ENCODE peak calls at places on chromosomes 1 and 21, in seven cellular contexts. One of them, this sample, is unnamed.

GRCh38 chr1:84344286-84344685 is 42.8 kb downstream of the SAMD13 start:
- DNase-seq in left colon: no peak
- DNase-seq in kidney tubule cell: peak
- DNase-seq in mammary epithelial cell: no peak
- DNase-seq in SJSA1: no peak
- DNase-seq in ELR: peak
- DNase-seq in ovary: no peak
- DNase-seq in this sample: peak

GRCh38 chr1:230316864-230317745 is 109.0 kb downstream of the PGBD5 start:
- DNase-seq in left colon: no peak
- DNase-seq in ELR: no peak
- DNase-seq in ovary: no peak
- DNase-seq in kidney tubule cell: no peak
- DNase-seq in SJSA1: no peak
- DNase-seq in mammary epithelial cell: no peak
- DNase-seq in this sample: no peak

GRCh38 chr1:211829343-211830054 is 1.1 kb downstream of the LPGAT1 start:
- DNase-seq in left colon: peak
- DNase-seq in SJSA1: peak
- DNase-seq in ELR: peak
- DNase-seq in kidney tubule cell: peak
- DNase-seq in ovary: no peak
- DNase-seq in mammary epithelial cell: peak
- DNase-seq in this sample: peak

GRCh38 chr1:30801826-30802198 is 44.2 kb upstream of the LAPTM5 start:
- DNase-seq in SJSA1: peak
- DNase-seq in kidney tubule cell: peak
- DNase-seq in mammary epithelial cell: peak
- DNase-seq in ovary: peak
- DNase-seq in ELR: peak
- DNase-seq in left colon: peak
- DNase-seq in this sample: peak

GRCh38 chr1:28078680-28079626 is 9.5 kb downstream of the EYA3 start:
- DNase-seq in ovary: no peak
- DNase-seq in mammary epithelial cell: peak
- DNase-seq in SJSA1: peak
- DNase-seq in kidney tubule cell: peak
- DNase-seq in left colon: no peak
- DNase-seq in ELR: peak
- DNase-seq in this sample: peak

GRCh38 chr1:26036756-26037281 is 9.1 kb downstream of the SLC30A2 start:
- DNase-seq in ovary: no peak
- DNase-seq in kidney tubule cell: no peak
- DNase-seq in left colon: no peak
- DNase-seq in SJSA1: no peak
- DNase-seq in mammary epithelial cell: no peak
- DNase-seq in ELR: no peak
- DNase-seq in this sample: no peak

GRCh38 chr1:220876511-220877347 is 2.5 kb upstream of the HLX start:
- DNase-seq in ovary: no peak
- DNase-seq in SJSA1: no peak
- DNase-seq in mammary epithelial cell: no peak
- DNase-seq in ELR: no peak
- DNase-seq in left colon: no peak
- DNase-seq in kidney tubule cell: no peak
- DNase-seq in this sample: no peak

GRCh38 chr1:182080955-182081582 is 19.6 kb upstream of the ZNF648 start:
- DNase-seq in kidney tubule cell: peak
- DNase-seq in SJSA1: no peak
- DNase-seq in mammary epithelial cell: peak
- DNase-seq in left colon: no peak
- DNase-seq in ELR: peak
- DNase-seq in ovary: no peak
- DNase-seq in this sample: peak

GRCh38 chr1:147287133-147287865 is 44.8 kb downstream of the CHD1L start:
- DNase-seq in left colon: no peak
- DNase-seq in SJSA1: no peak
- DNase-seq in mammary epithelial cell: no peak
- DNase-seq in kidney tubule cell: no peak
- DNase-seq in ELR: no peak
- DNase-seq in ovary: no peak
- DNase-seq in this sample: no peak

GRCh38 chr1:3590951-3591865 is 20.1 kb downstream of the MEGF6 start:
- DNase-seq in left colon: no peak
- DNase-seq in kidney tubule cell: no peak
- DNase-seq in mammary epithelial cell: no peak
- DNase-seq in SJSA1: no peak
- DNase-seq in ovary: no peak
- DNase-seq in ELR: no peak
- DNase-seq in this sample: no peak

GRCh38 chr1:223455470-223455869 is 62.3 kb downstream of the CCDC185 start:
- DNase-seq in SJSA1: no peak
- DNase-seq in ovary: no peak
- DNase-seq in mammary epithelial cell: no peak
- DNase-seq in ELR: no peak
- DNase-seq in kidney tubule cell: no peak
- DNase-seq in left colon: no peak
- DNase-seq in this sample: no peak

GRCh38 chr21:26432410-26432809 is 140.7 kb downstream of the CYYR1 start:
- DNase-seq in SJSA1: no peak
- DNase-seq in ELR: no peak
- DNase-seq in left colon: no peak
- DNase-seq in kidney tubule cell: no peak
- DNase-seq in ovary: no peak
- DNase-seq in mammary epithelial cell: no peak
- DNase-seq in this sample: no peak

GRCh38 chr1:43945898-43946243 is 879 bp upstream of the IPO13 start:
- DNase-seq in ovary: no peak
- DNase-seq in mammary epithelial cell: no peak
- DNase-seq in SJSA1: no peak
- DNase-seq in left colon: no peak
- DNase-seq in ELR: no peak
- DNase-seq in kidney tubule cell: no peak
- DNase-seq in this sample: no peak

GRCh38 chr1:215104283-215104682 is 21.7 kb downstream of the KCNK2 start:
- DNase-seq in ovary: no peak
- DNase-seq in SJSA1: no peak
- DNase-seq in mammary epithelial cell: peak
- DNase-seq in left colon: no peak
- DNase-seq in ELR: peak
- DNase-seq in kidney tubule cell: no peak
- DNase-seq in this sample: peak

GRCh38 chr1:178870944-178871343 is at the start of gene ANGPTL1:
- DNase-seq in ovary: no peak
- DNase-seq in mammary epithelial cell: no peak
- DNase-seq in ELR: peak
- DNase-seq in kidney tubule cell: no peak
- DNase-seq in SJSA1: no peak
- DNase-seq in left colon: no peak
- DNase-seq in this sample: no peak

GRCh38 chr21:39882186-39882882 is 15.1 kb downstream of the PCP4 start:
- DNase-seq in SJSA1: no peak
- DNase-seq in kidney tubule cell: no peak
- DNase-seq in ovary: no peak
- DNase-seq in ELR: no peak
- DNase-seq in left colon: no peak
- DNase-seq in mammary epithelial cell: no peak
- DNase-seq in this sample: no peak

GRCh38 chr1:35264861-35265260 is 3.6 kb upstream of the ZMYM4 start:
- DNase-seq in left colon: no peak
- DNase-seq in SJSA1: no peak
- DNase-seq in ELR: peak
- DNase-seq in mammary epithelial cell: peak
- DNase-seq in ovary: peak
- DNase-seq in kidney tubule cell: peak
- DNase-seq in this sample: peak

GRCh38 chr1:87942165-87942564 is 613.5 kb downstream of the LMO4 start:
- DNase-seq in ovary: no peak
- DNase-seq in left colon: no peak
- DNase-seq in SJSA1: no peak
- DNase-seq in ELR: no peak
- DNase-seq in mammary epithelial cell: no peak
- DNase-seq in kidney tubule cell: peak
- DNase-seq in this sample: no peak

GRCh38 chr1:248862695-248863010 is 3.8 kb upstream of the ZNF692 start:
- DNase-seq in ELR: peak
- DNase-seq in kidney tubule cell: no peak
- DNase-seq in mammary epithelial cell: no peak
- DNase-seq in SJSA1: no peak
- DNase-seq in ovary: no peak
- DNase-seq in left colon: no peak
- DNase-seq in this sample: no peak

GRCh38 chr1:104791030-104791429 is 1041.3 kb downstream of the AMY1C start:
- DNase-seq in kidney tubule cell: no peak
- DNase-seq in ovary: no peak
- DNase-seq in mammary epithelial cell: no peak
- DNase-seq in left colon: no peak
- DNase-seq in SJSA1: no peak
- DNase-seq in ELR: no peak
- DNase-seq in this sample: no peak

GRCh38 chr21:44439211-44439600 is 16.1 kb upstream of the LRRC3 start:
- DNase-seq in left colon: no peak
- DNase-seq in mammary epithelial cell: no peak
- DNase-seq in kidney tubule cell: no peak
- DNase-seq in ELR: no peak
- DNase-seq in SJSA1: no peak
- DNase-seq in ovary: peak
- DNase-seq in this sample: no peak

GRCh38 chr1:243495442-243496172 is 239.8 kb downstream of the SDCCAG8 start:
- DNase-seq in SJSA1: no peak
- DNase-seq in kidney tubule cell: no peak
- DNase-seq in left colon: no peak
- DNase-seq in mammary epithelial cell: no peak
- DNase-seq in ovary: no peak
- DNase-seq in ELR: no peak
- DNase-seq in this sample: no peak

GRCh38 chr1:221856188-221857093 is 114.6 kb upstream of the DUSP10 start:
- DNase-seq in ELR: peak
- DNase-seq in SJSA1: no peak
- DNase-seq in mammary epithelial cell: peak
- DNase-seq in kidney tubule cell: peak
- DNase-seq in left colon: no peak
- DNase-seq in ovary: no peak
- DNase-seq in this sample: peak

This sample was measured in bronchial epithelial cell.